ENCODE peak calls at places on chromosomes 6 and 20, in seven cellular contexts. A, N, W, R, C, B and E are unnamed samples. For H3K36me3, the result is how much of the 10 kb centered on the place peaks cover.

GRCh38 chr6:48628316-48628715 is 517.3 kb upstream of the PTCHD4 start:
- DNase-seq in A (no peak), N (no peak), R (no peak), C (no peak), W (no peak), B (no peak), E (no peak)

GRCh38 chr6:327538-328183 is 35.4 kb downstream of the DUSP22 start:
- DNase-seq in R (no peak), W (no peak), N (no peak), A (peak), B (no peak), C (no peak), E (no peak)

GRCh38 chr6:143607959-143608358 is 69.8 kb upstream of the PHACTR2 start:
- DNase-seq in N (peak), R (no peak), B (no peak), C (no peak), A (no peak), W (no peak), E (peak)

GRCh38 chr6:2360716-2361115 is 115.3 kb upstream of the GMDS start:
- DNase-seq in C (no peak), R (no peak), W (no peak), B (no peak), A (no peak), N (no peak), E (no peak)

GRCh38 chr6:55902796-55903195 is 27.4 kb upstream of the BMP5 start:
- DNase-seq in B (no peak), A (no peak), R (no peak), N (no peak), C (no peak), W (no peak), E (no peak)

GRCh38 chr20:34824026-34824860 is 1.2 kb downstream of the NCOA6 start:
- DNase-seq in C (peak), A (peak), N (peak), R (no peak), B (no peak), W (peak), E (peak)

GRCh38 chr6:11744101-11744500 is 34.5 kb downstream of the ADTRP start:
- DNase-seq in N (no peak), C (no peak), A (no peak), B (no peak), W (no peak), R (no peak), E (no peak)

GRCh38 chr20:5030348-5031205 is 29.3 kb upstream of the SLC23A2 start:
- DNase-seq in C (no peak), R (peak), N (no peak), W (no peak), B (no peak), A (no peak), E (no peak)

GRCh38 chr20:63974402-63975200 is 4.8 kb downstream of the SAMD10 start:
- DNase-seq in W (no peak), A (no peak), N (no peak), R (no peak), C (no peak), B (peak), E (no peak)

GRCh38 chr6:10613693-10614092 is 80.7 kb downstream of the C6orf52 start:
- DNase-seq in A (no peak), B (no peak), C (no peak), R (no peak), N (no peak), W (no peak), E (no peak)

GRCh38 chr20:4633780-4634179 is 87.9 kb upstream of the PRND start:
- DNase-seq in A (peak), B (no peak), W (no peak), R (no peak), N (no peak), C (no peak), E (no peak)

GRCh38 chr6:159035891-159036290 is 8.9 kb downstream of the TAGAP start:
- DNase-seq in C (no peak), N (no peak), A (no peak), W (no peak), R (no peak), B (no peak), E (no peak)

GRCh38 chr6:129523814-129524213 is 186.2 kb downstream of the ARHGAP18 start:
- DNase-seq in N (no peak), A (no peak), W (no peak), B (no peak), R (no peak), C (no peak), E (no peak)

GRCh38 chr6:41428995-41429417 is 93.6 kb downstream of the NCR2 start:
- DNase-seq in N (peak), B (no peak), R (no peak), C (no peak), A (peak), W (no peak), E (no peak)

GRCh38 chr6:33469661-33470060 is 15.3 kb downstream of the ZBTB9 start:
- DNase-seq in W (no peak), A (no peak), R (no peak), B (no peak), C (no peak), N (no peak), E (no peak)

GRCh38 chr20:24994470-24995368 is 2.2 kb upstream of the APMAP start:
- DNase-seq in N (peak), C (peak), W (peak), R (peak), A (peak), B (peak), E (peak)

DNA sequence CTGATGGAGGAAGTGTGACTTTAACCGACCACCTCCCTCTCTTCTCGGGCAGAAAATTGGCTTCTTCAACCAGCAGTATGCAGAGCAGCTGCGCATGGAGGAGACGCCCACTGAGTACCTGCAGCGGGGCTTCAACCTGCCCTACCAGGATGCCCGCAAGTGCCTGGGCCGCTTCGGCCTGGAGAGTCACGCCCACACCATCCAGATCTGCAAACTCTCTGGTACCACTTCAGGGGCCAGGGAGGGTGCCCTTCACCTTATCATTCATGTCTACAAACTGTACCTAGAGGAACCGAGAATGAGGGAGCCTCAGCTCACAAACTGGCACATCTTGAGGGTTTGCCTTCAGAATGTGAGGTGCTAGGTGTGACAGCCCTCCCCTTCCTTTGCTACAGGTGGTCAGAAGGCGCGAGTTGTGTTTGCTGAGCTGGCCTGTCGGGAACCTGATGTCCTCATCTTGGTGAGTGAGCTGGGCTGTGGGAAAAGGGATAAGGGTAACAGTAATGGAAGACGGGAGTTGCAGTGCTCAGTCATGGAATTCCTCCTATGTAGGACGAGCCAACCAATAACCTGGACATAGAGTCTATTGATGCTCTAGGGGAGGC is 18.6 kb downstream of the ABCF1 start:
- DNase-seq in W (no peak), N (no peak), C (no peak), A (no peak), R (no peak), B (no peak), E (no peak)
- H3K36me3 ChIP-seq in W (half or more), N (under half), C (half or more), A (half or more), R (under half), B (under half), E (half or more)

GRCh38 chr20:45963059-45964011 is 8.7 kb downstream of the ZNF335 start:
- DNase-seq in B (no peak), R (peak), W (peak), C (peak), N (no peak), A (peak), E (no peak)
- H3K36me3 ChIP-seq in B (under half), R (under half), W (half or more), C (half or more), N (under half), A (under half), E (half or more)

GRCh38 chr6:35879151-35879550 is 41.7 kb downstream of the SRPK1 start:
- DNase-seq in B (no peak), W (no peak), C (no peak), R (no peak), A (no peak), N (no peak), E (no peak)
- H3K36me3 ChIP-seq in B (under half), W (half or more), C (under half), R (under half), A (under half), N (under half), E (half or more)

GRCh38 chr6:109466212-109466923 is 10.8 kb upstream of the MICAL1 start:
- DNase-seq in B (no peak), C (no peak), W (no peak), A (no peak), N (no peak), R (no peak), E (no peak)
- H3K36me3 ChIP-seq in B (under half), C (under half), W (half or more), A (half or more), N (under half), R (under half), E (half or more)

DNA sequence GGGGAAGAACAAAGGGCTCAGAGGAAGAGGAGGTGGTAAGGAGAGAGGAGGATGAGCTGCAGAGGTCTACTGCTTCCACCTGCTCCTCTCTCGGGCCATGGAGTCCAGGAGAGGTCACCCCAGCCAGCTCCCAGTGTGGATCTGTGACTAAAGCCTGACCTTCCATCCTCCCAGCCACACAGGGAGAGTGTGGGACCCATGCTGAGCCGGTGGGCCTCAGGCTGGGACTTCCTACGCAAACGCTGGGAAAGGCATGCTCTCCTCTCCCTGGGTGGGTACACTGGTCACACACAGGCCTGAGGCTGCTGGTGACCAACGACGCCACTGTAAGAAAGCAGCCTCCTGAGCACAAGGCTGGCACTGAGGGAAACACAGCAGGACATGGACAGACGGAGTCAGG is 111.3 kb downstream of the PREX1 start:
- DNase-seq in B (no peak), R (peak), A (no peak), W (no peak), N (no peak), C (no peak), E (no peak)
- H3K36me3 ChIP-seq in B (under half), R (under half), A (under half), W (under half), N (under half), C (under half), E (under half)

GRCh38 chr20:37066168-37066567 is 29.6 kb downstream of the RBL1 start:
- DNase-seq in R (no peak), N (no peak), W (no peak), C (no peak), A (no peak), B (no peak), E (no peak)
- H3K36me3 ChIP-seq in R (under half), N (under half), W (half or more), C (under half), A (under half), B (under half), E (under half)

GRCh38 chr20:56518999-56519398 is 5.5 kb upstream of the FAM209A start:
- DNase-seq in B (no peak), N (no peak), W (no peak), R (no peak), A (no peak), C (no peak), E (no peak)
- H3K36me3 ChIP-seq in B (under half), N (under half), W (half or more), R (under half), A (under half), C (under half), E (under half)

GRCh38 chr6:82169138-82169876 is 78.2 kb downstream of the IBTK start:
- DNase-seq in B (no peak), N (no peak), A (no peak), C (no peak), W (no peak), R (no peak), E (no peak)
- H3K36me3 ChIP-seq in B (under half), N (under half), A (half or more), C (under half), W (under half), R (under half), E (under half)

GRCh38 chr6:118917550-118918321 is 17.2 kb downstream of the MCM9 start:
- DNase-seq in C (no peak), A (peak), R (no peak), N (no peak), W (no peak), B (no peak), E (no peak)
- H3K36me3 ChIP-seq in C (under half), A (under half), R (under half), N (under half), W (half or more), B (under half), E (under half)